ENCODE peak calls at places on chromosomes 4 and X, in nine cellular contexts. I is psoas muscle, L is epithelial cell of esophagus, Q is tibial artery, F is AG04450, M is HFF-Myc, X is astrocyte of the spinal cord, N is mucosa of descending colon, U is fibroblast of lung. C is an unnamed sample.

GRCh38 chrX:40855411-40855810 is 120.1 kb upstream of the MED14 start:
- DNase-seq in I (no peak), L (peak), Q (no peak), F (no peak), M (no peak), X (peak), N (no peak), U (no peak), C (no peak)

GRCh38 chrX:9912341-9912740 is 54.8 kb upstream of the CLDN34 start:
- DNase-seq in I (no peak), L (peak), Q (no peak), F (no peak), M (no peak), X (peak), N (no peak), U (peak), C (no peak)

GRCh38 chr4:4711902-4712301 is 147.6 kb upstream of the MSX1 start:
- DNase-seq in I (no peak), L (no peak), Q (no peak), F (no peak), M (no peak), X (no peak), N (no peak), U (no peak), C (no peak)

GRCh38 chr4:143085224-143085623 is 99.5 kb upstream of the USP38 start:
- DNase-seq in I (no peak), L (no peak), Q (no peak), F (no peak), M (no peak), X (peak), N (no peak), U (peak), C (no peak)

GRCh38 chr4:109295081-109295480 is 7.4 kb downstream of the COL25A1 start:
- DNase-seq in I (no peak), L (no peak), Q (no peak), F (no peak), M (no peak), X (no peak), N (no peak), U (no peak), C (no peak)

GRCh38 chrX:119155416-119156035 is 27.9 kb upstream of the KIAA1210 start:
- DNase-seq in I (no peak), L (peak), Q (no peak), F (no peak), M (peak), X (peak), N (no peak), U (peak), C (no peak)

GRCh38 chrX:71945435-71945834 is 34.8 kb downstream of the NHSL2 start:
- DNase-seq in I (no peak), L (no peak), Q (no peak), F (no peak), M (no peak), X (peak), N (no peak), U (no peak), C (no peak)

GRCh38 chrX:103537871-103538387 is 18.6 kb upstream of the RAB40A start:
- DNase-seq in I (no peak), L (peak), Q (no peak), F (no peak), M (no peak), X (no peak), N (no peak), U (no peak), C (no peak)

GRCh38 chr4:52825311-52826090 is 36.6 kb upstream of the RASL11B start:
- DNase-seq in I (no peak), L (peak), Q (no peak), F (no peak), M (no peak), X (no peak), N (no peak), U (no peak), C (no peak)

GRCh38 chrX:10243056-10243455 is 86.3 kb downstream of the CLCN4 start:
- DNase-seq in I (no peak), L (no peak), Q (no peak), F (no peak), M (no peak), X (no peak), N (no peak), U (peak), C (no peak)

GRCh38 chr4:182768821-182769220 is 148.4 kb downstream of the DCTD start:
- DNase-seq in I (no peak), L (peak), Q (no peak), F (no peak), M (no peak), X (peak), N (no peak), U (no peak), C (no peak)

GRCh38 chr4:78876568-78877320 is 62.5 kb downstream of the PAQR3 start:
- DNase-seq in I (no peak), L (peak), Q (no peak), F (peak), M (no peak), X (no peak), N (no peak), U (peak), C (no peak)

GRCh38 chrX:103678199-103678993 is 8.1 kb downstream of the MORF4L2 start:
- DNase-seq in I (no peak), L (peak), Q (no peak), F (no peak), M (no peak), X (no peak), N (no peak), U (peak), C (no peak)

GRCh38 chr4:24488399-24489164 is 95.8 kb downstream of the DHX15 start:
- DNase-seq in I (peak), L (peak), Q (peak), F (no peak), M (no peak), X (peak), N (peak), U (peak), C (no peak)

GRCh38 chrX:9728271-9728670 is 37.4 kb downstream of the GPR143 start:
- DNase-seq in I (no peak), L (no peak), Q (no peak), F (no peak), M (no peak), X (no peak), N (no peak), U (no peak), C (no peak)

GRCh38 chr4:142959156-142959555 is 113.1 kb upstream of the INPP4B start:
- DNase-seq in I (no peak), L (peak), Q (no peak), F (no peak), M (no peak), X (peak), N (no peak), U (peak), C (peak)

GRCh38 chrX:40041915-40042314 is 55.8 kb downstream of the BCOR start:
- DNase-seq in I (no peak), L (no peak), Q (no peak), F (no peak), M (no peak), X (no peak), N (no peak), U (no peak), C (no peak)

GRCh38 chr4:62377700-62378099 is 1177.6 kb downstream of the ADGRL3 start:
- DNase-seq in I (no peak), L (no peak), Q (no peak), F (no peak), M (no peak), X (no peak), N (no peak), U (no peak), C (no peak)

GRCh38 chr4:169314906-169315305 is 44.1 kb upstream of the SH3RF1 start:
- DNase-seq in I (peak), L (peak), Q (peak), F (no peak), M (peak), X (peak), N (peak), U (peak), C (peak)

GRCh38 chr4:4461850-4462249 is 74.9 kb downstream of the NSG1 start:
- DNase-seq in I (peak), L (no peak), Q (no peak), F (no peak), M (no peak), X (no peak), N (peak), U (no peak), C (no peak)

GRCh38 chr4:7103599-7104365 is 35.9 kb upstream of the GRPEL1 start:
- DNase-seq in I (peak), L (no peak), Q (peak), F (no peak), M (no peak), X (no peak), N (peak), U (no peak), C (no peak)

GRCh38 chr4:53196872-53197759 is 168.7 kb downstream of the SCFD2 start:
- DNase-seq in I (no peak), L (peak), Q (no peak), F (peak), M (peak), X (peak), N (no peak), U (peak), C (peak)

GRCh38 chrX:102835504-102836146 is 101.4 kb upstream of the RAB40AL start:
- DNase-seq in I (no peak), L (peak), Q (no peak), F (no peak), M (no peak), X (peak), N (no peak), U (peak), C (no peak)

GRCh38 chrX:18575744-18576143 is 96.2 kb downstream of the RS1 start:
- DNase-seq in I (no peak), L (peak), Q (no peak), F (no peak), M (no peak), X (no peak), N (no peak), U (no peak), C (no peak)

GRCh38 chrX:331145-331771 is 12.7 kb upstream of the GTPBP6 start:
- DNase-seq in I (no peak), L (peak), Q (peak), F (no peak), M (no peak), X (peak), N (peak), U (peak), C (no peak)

GRCh38 chrX:133097031-133097430 is at the start of gene USP26:
- DNase-seq in I (no peak), L (no peak), Q (no peak), F (no peak), M (no peak), X (no peak), N (no peak), U (no peak), C (no peak)

GRCh38 chr4:95044204-95044848 is 286.6 kb downstream of the BMPR1B start:
- DNase-seq in I (no peak), L (no peak), Q (no peak), F (no peak), M (no peak), X (no peak), N (no peak), U (no peak), C (no peak)

GRCh38 chrX:150225756-150226155 is 137.4 kb upstream of the MAMLD1 start:
- DNase-seq in I (no peak), L (no peak), Q (no peak), F (no peak), M (no peak), X (no peak), N (no peak), U (no peak), C (no peak)

GRCh38 chrX:33171071-33171470 is 40.3 kb downstream of the DMD start:
- DNase-seq in I (no peak), L (no peak), Q (no peak), F (no peak), M (no peak), X (no peak), N (no peak), U (no peak), C (no peak)

GRCh38 chr4:172858731-172859230 is 309.8 kb upstream of the GALNT7 start:
- DNase-seq in I (no peak), L (no peak), Q (no peak), F (no peak), M (no peak), X (peak), N (no peak), U (peak), C (no peak)

GRCh38 chrX:15567886-15568616 is 32.7 kb downstream of the ACE2 start:
- DNase-seq in I (no peak), L (peak), Q (no peak), F (no peak), M (no peak), X (no peak), N (no peak), U (peak), C (no peak)

GRCh38 chr4:103099691-103100392 is at the start of gene BDH2:
- DNase-seq in I (no peak), L (peak), Q (peak), F (peak), M (peak), X (peak), N (no peak), U (peak), C (peak)

GRCh38 chr4:1499465-1499864 is 93.2 kb upstream of the NKX1-1 start:
- DNase-seq in I (no peak), L (no peak), Q (peak), F (no peak), M (no peak), X (no peak), N (peak), U (no peak), C (no peak)

GRCh38 chrX:23634181-23634580 is 33.1 kb upstream of the PRDX4 start:
- DNase-seq in I (no peak), L (peak), Q (no peak), F (no peak), M (no peak), X (no peak), N (no peak), U (peak), C (no peak)

GRCh38 chr4:41435509-41435908 is 102.4 kb upstream of the LIMCH1 start:
- DNase-seq in I (no peak), L (no peak), Q (no peak), F (no peak), M (no peak), X (no peak), N (no peak), U (no peak), C (no peak)

GRCh38 chrX:125094901-125095300 is 224.8 kb upstream of the TEX13C start:
- DNase-seq in I (no peak), L (no peak), Q (no peak), F (no peak), M (no peak), X (no peak), N (no peak), U (no peak), C (no peak)

GRCh38 chr4:185865901-185866328 is 53.9 kb upstream of the SORBS2 start:
- DNase-seq in I (no peak), L (peak), Q (no peak), F (no peak), M (no peak), X (peak), N (no peak), U (peak), C (peak)

GRCh38 chrX:51002160-51002632 is 91.7 kb downstream of the BMP15 start:
- DNase-seq in I (peak), L (no peak), Q (no peak), F (no peak), M (no peak), X (no peak), N (no peak), U (no peak), C (no peak)

GRCh38 chrX:50996930-50997329 is 86.4 kb downstream of the BMP15 start:
- DNase-seq in I (no peak), L (no peak), Q (no peak), F (no peak), M (no peak), X (no peak), N (no peak), U (no peak), C (no peak)
- TF ChIP-seq CTCF in I (no peak), L (no peak), Q (no peak), F (no peak), M (no peak), X (no peak), N (no peak), U (no peak), C (no peak)

GRCh38 chrX:20116087-20116574 is 576 bp downstream of the MAP7D2 start:
- DNase-seq in I (no peak), L (no peak), Q (no peak), F (no peak), M (no peak), X (no peak), N (peak), U (no peak), C (no peak)
- H3K4me3 ChIP-seq in I (peak), L (peak), Q (peak), F (peak), M (peak), X (peak), N (no peak), U (peak), C (peak)

GRCh38 chrX:48606091-48606490 is 8.8 kb downstream of the WDR13 start:
- DNase-seq in I (no peak), L (no peak), Q (no peak), F (no peak), M (no peak), X (no peak), N (no peak), U (no peak), C (no peak)
- TF ChIP-seq CTCF in I (no peak), L (no peak), Q (no peak), F (no peak), M (no peak), X (peak), N (no peak), U (no peak), C (peak)

GRCh38 chr4:141711211-141711610 is 74.8 kb downstream of the IL15 start:
- DNase-seq in I (no peak), L (peak), Q (no peak), F (no peak), M (no peak), X (peak), N (no peak), U (peak), C (peak)

GRCh38 chr4:141713771-141714445 is 77.5 kb downstream of the IL15 start:
- DNase-seq in I (no peak), L (peak), Q (no peak), F (no peak), M (peak), X (peak), N (no peak), U (peak), C (peak)

DNA sequence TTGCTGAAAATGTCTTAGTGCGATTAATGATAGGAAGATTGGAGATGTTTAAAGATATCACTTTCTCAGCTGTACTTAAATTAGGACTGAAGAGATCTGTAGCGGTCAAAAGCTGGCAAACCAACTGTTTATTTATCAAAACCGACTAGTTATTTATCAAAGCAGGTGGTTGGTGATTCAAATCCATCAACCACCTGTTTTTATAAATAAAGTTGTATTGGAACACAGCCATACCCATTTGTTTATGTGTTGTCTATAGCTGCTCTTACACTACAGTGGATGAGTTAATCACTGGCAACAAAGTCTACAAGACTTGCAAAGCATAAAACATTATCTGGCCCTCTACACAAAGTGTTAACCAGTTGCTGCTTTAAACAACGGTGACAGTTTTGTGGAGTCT is 76.8 kb downstream of the IL15 start:
- DNase-seq in I (no peak), L (no peak), Q (no peak), F (no peak), M (no peak), X (no peak), N (no peak), U (peak), C (no peak)
- H3K4me3 ChIP-seq in I (no peak), L (no peak), Q (no peak), F (no peak), M (no peak), X (no peak), N (no peak), U (no peak), C (no peak)

GRCh38 chr4:57270350-57270749 is 160.2 kb upstream of the IGFBP7 start:
- DNase-seq in I (no peak), L (no peak), Q (no peak), F (no peak), M (no peak), X (no peak), N (no peak), U (peak), C (no peak)

DNA sequence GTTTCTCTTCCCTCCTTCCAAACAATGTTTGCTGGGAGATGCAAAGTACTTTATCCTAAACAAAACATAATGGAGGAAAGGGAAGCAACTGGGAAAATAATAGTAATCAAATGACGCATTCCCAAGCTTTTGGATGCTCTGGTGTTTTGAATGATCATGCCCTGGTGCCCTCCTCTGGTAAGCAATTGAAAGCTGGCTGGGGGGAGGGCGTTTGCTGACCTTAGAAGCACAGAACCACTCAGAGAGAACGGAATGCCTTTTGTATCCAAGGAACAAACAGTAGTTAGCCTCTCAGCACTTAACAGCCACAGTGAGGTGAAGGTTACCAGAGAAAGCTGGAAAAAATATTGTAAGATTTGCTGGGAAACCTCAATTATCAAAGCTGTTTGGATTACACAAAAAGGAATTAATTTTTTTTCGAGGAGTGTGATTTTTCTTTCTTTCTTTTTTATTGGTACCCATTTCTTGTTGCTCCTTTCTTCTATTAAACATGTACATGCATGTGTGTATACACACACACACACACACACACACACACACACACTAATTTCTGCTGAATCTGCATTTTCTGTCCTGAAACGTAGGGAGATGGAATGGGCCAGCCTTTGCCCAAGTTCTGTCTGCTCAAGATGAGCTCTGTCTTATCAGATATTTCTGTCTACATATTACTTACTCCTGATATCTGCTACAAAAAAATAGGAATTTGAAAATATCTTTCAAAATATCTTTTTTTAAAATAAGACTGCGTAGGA is 155.8 kb upstream of the IGFBP7 start:
- DNase-seq in I (no peak), L (no peak), Q (no peak), F (no peak), M (no peak), X (no peak), N (no peak), U (no peak), C (no peak)
- TF ChIP-seq CTCF in I (no peak), L (no peak), Q (no peak), F (no peak), M (no peak), X (no peak), N (no peak), U (no peak), C (no peak)

DNA sequence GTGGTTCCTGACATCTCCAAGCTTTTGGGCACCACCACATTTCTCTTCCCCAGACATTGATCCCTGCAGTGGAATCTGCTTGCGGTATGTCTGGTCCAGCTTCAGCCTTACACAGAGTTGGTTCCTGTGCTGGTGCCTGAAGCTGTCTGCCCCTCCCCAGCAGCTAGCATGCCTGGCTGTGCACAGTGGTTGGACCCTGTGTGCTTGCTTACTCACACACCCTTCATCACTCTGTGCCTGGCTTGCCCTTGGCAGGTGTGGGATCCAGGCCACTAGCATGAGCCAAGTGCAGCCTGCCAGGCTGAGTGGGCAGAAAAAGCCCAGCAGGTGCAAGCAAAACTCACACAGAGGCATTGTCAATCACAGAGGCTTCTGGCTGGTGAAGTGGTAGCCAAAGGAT is 473.8 kb downstream of the ACTRT1 start:
- DNase-seq in I (no peak), L (no peak), Q (no peak), F (no peak), M (no peak), X (no peak), N (no peak), U (no peak), C (no peak)
- H3K4me3 ChIP-seq in I (no peak), L (no peak), Q (no peak), F (no peak), M (no peak), X (no peak), N (no peak), U (no peak), C (no peak)

C was measured in astrocyte of the cerebellum.